ENCODE peak calls at places on chromosomes 4 and X, in seven cellular contexts. I, V, F, R, C, N and L are unnamed samples.

GRCh38 chrX:130084651-130085237 is 25.6 kb downstream of the ELF4 start:
- DNase-seq in I (no peak), V (no peak), F (no peak), R (peak), C (no peak), N (no peak), L (no peak)

GRCh38 chrX:47796433-47796906 is 40.2 kb upstream of the ZNF81 start:
- DNase-seq in I (no peak), V (no peak), F (no peak), R (no peak), C (no peak), N (no peak), L (no peak)

GRCh38 chr4:3712112-3712805 is 53.9 kb upstream of the ADRA2C start:
- DNase-seq in I (no peak), V (no peak), F (peak), R (no peak), C (no peak), N (no peak), L (no peak)

GRCh38 chr4:21765810-21766407 is 182.7 kb downstream of the KCNIP4 start:
- DNase-seq in I (peak), V (peak), F (no peak), R (peak), C (no peak), N (no peak), L (no peak)

GRCh38 chr4:110631582-110632505 is 9.0 kb upstream of the PITX2 start:
- DNase-seq in I (peak), V (peak), F (peak), R (peak), C (peak), N (no peak), L (peak)

GRCh38 chr4:142091691-142092182 is 455.4 kb downstream of the IL15 start:
- DNase-seq in I (no peak), V (no peak), F (no peak), R (no peak), C (no peak), N (no peak), L (no peak)

GRCh38 chr4:87165886-87166285 is 54.5 kb downstream of the KLHL8 start:
- DNase-seq in I (no peak), V (peak), F (no peak), R (no peak), C (no peak), N (no peak), L (no peak)

GRCh38 chr4:173014113-173014558 is 154.5 kb upstream of the GALNT7 start:
- DNase-seq in I (peak), V (peak), F (no peak), R (no peak), C (no peak), N (no peak), L (no peak)

GRCh38 chrX:46941341-46941740 is 29.1 kb downstream of the JADE3 start:
- DNase-seq in I (no peak), V (no peak), F (no peak), R (no peak), C (no peak), N (no peak), L (no peak)

GRCh38 chr4:170589597-170590191 is 499.9 kb upstream of the AADAT start:
- DNase-seq in I (no peak), V (peak), F (no peak), R (peak), C (no peak), N (no peak), L (no peak)

GRCh38 chr4:5808081-5808741 is 84.7 kb downstream of the CRMP1 start:
- DNase-seq in I (no peak), V (no peak), F (no peak), R (no peak), C (no peak), N (no peak), L (peak)

GRCh38 chrX:154458116-154458953 is at the start of gene PLXNA3:
- DNase-seq in I (peak), V (peak), F (peak), R (peak), C (no peak), N (peak), L (no peak)

GRCh38 chrX:103878466-103879151 is 46.6 kb upstream of the RAB9B start:
- DNase-seq in I (no peak), V (peak), F (no peak), R (no peak), C (no peak), N (no peak), L (no peak)

GRCh38 chr4:141900841-141901240 is 264.5 kb downstream of the IL15 start:
- DNase-seq in I (no peak), V (no peak), F (no peak), R (no peak), C (no peak), N (no peak), L (no peak)

GRCh38 chr4:156195914-156196313 is 242.2 kb upstream of the CTSO start:
- DNase-seq in I (no peak), V (no peak), F (no peak), R (no peak), C (no peak), N (no peak), L (no peak)

GRCh38 chr4:168717852-168718251 is 221.0 kb downstream of the PALLD start:
- DNase-seq in I (no peak), V (no peak), F (peak), R (no peak), C (no peak), N (no peak), L (no peak)

GRCh38 chr4:42271096-42271495 is 118.6 kb upstream of the BEND4 start:
- DNase-seq in I (no peak), V (no peak), F (no peak), R (no peak), C (no peak), N (no peak), L (no peak)

GRCh38 chrX:68988865-68989264 is 160.0 kb downstream of the EFNB1 start:
- DNase-seq in I (no peak), V (no peak), F (no peak), R (no peak), C (no peak), N (no peak), L (no peak)

GRCh38 chr4:123977623-123978022 is 581.0 kb downstream of the SPRY1 start:
- DNase-seq in I (no peak), V (peak), F (no peak), R (no peak), C (no peak), N (no peak), L (no peak)

GRCh38 chr4:126230244-126230643 is 915.5 kb downstream of the FAT4 start:
- DNase-seq in I (no peak), V (no peak), F (no peak), R (no peak), C (no peak), N (no peak), L (no peak)

GRCh38 chr4:165879581-165879980 is 6.5 kb downstream of the TLL1 start:
- DNase-seq in I (no peak), V (no peak), F (no peak), R (no peak), C (no peak), N (no peak), L (no peak)

GRCh38 chrX:47613082-47613481 is 6.6 kb downstream of the SYN1 start:
- DNase-seq in I (no peak), V (no peak), F (no peak), R (no peak), C (peak), N (no peak), L (no peak)

GRCh38 chr4:11616856-11617255 is 188.2 kb upstream of the HS3ST1 start:
- DNase-seq in I (no peak), V (no peak), F (no peak), R (no peak), C (no peak), N (no peak), L (no peak)

GRCh38 chrX:134908235-134908834 is 82.5 kb upstream of the SMIM10 start:
- DNase-seq in I (no peak), V (peak), F (no peak), R (no peak), C (no peak), N (no peak), L (no peak)

GRCh38 chrX:150833454-150834056 is 64.9 kb downstream of the CD99L2 start:
- DNase-seq in I (no peak), V (no peak), F (no peak), R (no peak), C (no peak), N (no peak), L (no peak)

GRCh38 chr4:142778430-142778829 is 67.7 kb downstream of the INPP4B start:
- DNase-seq in I (no peak), V (no peak), F (no peak), R (no peak), C (no peak), N (no peak), L (no peak)